ENCODE peak calls at places on chromosomes 3 and 15, in six cellular contexts. N, I, D, M, V and O are unnamed samples.
A peak's percentile ranks its signal among the peaks of the same experiment; 100 is the strongest.

GRCh38 chr3:196991581-196992460 is 23.2 kb upstream of the PIGZ start:
- DNase-seq in N (no peak), I (peak; percentile 40), D (no peak), M (peak; percentile 65), V (peak; percentile 70), O (no peak)

GRCh38 chr15:63597033-63597790 is at the start of gene FBXL22:
- DNase-seq in N (no peak), I (peak; percentile 90), D (peak; percentile 29), M (peak; percentile 64), V (no peak), O (no peak)

GRCh38 chr3:32963871-32964270 is 12.4 kb downstream of the CCR4 start:
- DNase-seq in N (no peak), I (no peak), D (no peak), M (no peak), V (no peak), O (no peak)

GRCh38 chr3:50554553-50554952 is 13.0 kb downstream of the C3orf18 start:
- DNase-seq in N (no peak), I (no peak), D (no peak), M (no peak), V (no peak), O (no peak)

GRCh38 chr3:67011414-67012131 is 13.5 kb downstream of the KBTBD8 start:
- DNase-seq in N (no peak), I (no peak), D (no peak), M (no peak), V (no peak), O (no peak)

GRCh38 chr3:123618768-123619484 is 34.1 kb upstream of the HACD2 start:
- DNase-seq in N (no peak), I (peak; percentile 89), D (peak; percentile 78), M (no peak), V (no peak), O (peak; percentile 60)

GRCh38 chr3:171160326-171160725 is 133.8 kb upstream of the SLC2A2 start:
- DNase-seq in N (no peak), I (no peak), D (no peak), M (no peak), V (no peak), O (no peak)

GRCh38 chr15:23081271-23081670 is 41.9 kb upstream of the TUBGCP5 start:
- DNase-seq in N (no peak), I (no peak), D (no peak), M (no peak), V (no peak), O (no peak)

GRCh38 chr3:173027429-173027828 is 113.6 kb downstream of the SPATA16 start:
- DNase-seq in N (no peak), I (no peak), D (no peak), M (no peak), V (no peak), O (no peak)

GRCh38 chr3:77247063-77247462 is 207.2 kb downstream of the ROBO2 start:
- DNase-seq in N (no peak), I (no peak), D (no peak), M (no peak), V (no peak), O (no peak)

GRCh38 chr3:135694142-135694541 is 271.4 kb upstream of the PPP2R3A start:
- DNase-seq in N (no peak), I (no peak), D (no peak), M (no peak), V (no peak), O (no peak)

GRCh38 chr3:9897408-9898372 is 5.0 kb upstream of the IL17RE start:
- DNase-seq in N (peak; percentile 79), I (no peak), D (no peak), M (no peak), V (peak; percentile 8), O (no peak)

GRCh38 chr3:72444642-72445223 is 403.5 kb downstream of the SHQ1 start:
- DNase-seq in N (no peak), I (no peak), D (no peak), M (no peak), V (no peak), O (no peak)

GRCh38 chr15:38888701-38889154 is 324.1 kb upstream of the RASGRP1 start:
- DNase-seq in N (no peak), I (no peak), D (no peak), M (no peak), V (no peak), O (no peak)

GRCh38 chr15:80822666-80823065 is 43.5 kb downstream of the CEMIP start:
- DNase-seq in N (no peak), I (no peak), D (no peak), M (no peak), V (no peak), O (no peak)

GRCh38 chr3:114834175-114834940 is 312.7 kb downstream of the ZBTB20 start:
- DNase-seq in N (no peak), I (no peak), D (no peak), M (no peak), V (no peak), O (no peak)

GRCh38 chr3:117788086-117788485 is 1078.5 kb downstream of the TUSC7 start:
- DNase-seq in N (no peak), I (no peak), D (no peak), M (no peak), V (no peak), O (peak; percentile 36)

GRCh38 chr3:10944866-10945265 is 47.7 kb upstream of the SLC6A1 start:
- DNase-seq in N (no peak), I (peak; percentile 45), D (no peak), M (no peak), V (peak; percentile 32), O (no peak)

GRCh38 chr3:31713820-31714511 is 181.2 kb downstream of the STT3B start:
- DNase-seq in N (no peak), I (no peak), D (no peak), M (no peak), V (no peak), O (no peak)

GRCh38 chr15:90880381-90881145 is 3.7 kb upstream of the FES start:
- DNase-seq in N (no peak), I (no peak), D (no peak), M (no peak), V (no peak), O (no peak)

GRCh38 chr3:129439381-129439816 is 349 bp downstream of the MBD4 start:
- DNase-seq in N (peak; percentile 42), I (peak; percentile 85), D (peak; percentile 55), M (no peak), V (peak; percentile 92), O (peak; percentile 32)

GRCh38 chr3:24196526-24196925 is 251.4 kb downstream of the NR1D2 start:
- DNase-seq in N (no peak), I (no peak), D (no peak), M (no peak), V (no peak), O (no peak)

GRCh38 chr3:156614642-156615511 is 59.5 kb upstream of the TIPARP start:
- DNase-seq in N (no peak), I (no peak), D (no peak), M (no peak), V (no peak), O (no peak)

GRCh38 chr15:47968593-47968992 is 152.2 kb upstream of the SLC24A5 start:
- DNase-seq in N (no peak), I (no peak), D (no peak), M (no peak), V (no peak), O (no peak)

GRCh38 chr3:73547427-73548036 is 77.2 kb downstream of the PDZRN3 start:
- DNase-seq in N (no peak), I (no peak), D (no peak), M (no peak), V (no peak), O (no peak)

DNA sequence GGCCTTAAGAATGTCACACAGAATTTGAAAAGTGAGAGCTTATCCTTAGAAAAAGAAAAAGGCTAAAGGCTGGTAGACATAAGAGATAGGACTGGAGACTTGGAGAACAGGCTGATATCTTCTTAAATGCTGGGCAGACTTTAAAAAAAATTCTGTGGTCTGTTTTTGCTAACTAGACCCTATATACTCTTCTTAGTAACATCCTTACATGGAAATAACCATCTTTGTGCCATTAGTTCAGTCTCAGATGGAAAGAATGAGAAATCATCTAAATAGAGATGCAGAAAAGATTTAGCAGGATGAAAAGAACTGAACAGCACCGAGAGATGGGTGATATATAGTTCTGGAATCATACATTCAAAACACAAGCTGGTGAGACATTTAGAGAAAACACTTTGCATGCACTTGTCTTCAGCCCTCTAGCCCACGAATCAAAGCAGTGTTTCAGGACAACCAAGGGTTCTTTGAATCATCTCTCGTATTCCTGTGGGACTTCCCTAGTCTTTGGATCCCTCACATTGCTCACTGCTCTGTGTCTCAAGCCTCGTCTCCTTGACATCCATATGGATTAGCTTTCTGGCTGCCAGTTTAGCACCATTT is 93.0 kb upstream of the LYSMD4 start:
- DNase-seq in N (no peak), I (no peak), D (no peak), M (no peak), V (no peak), O (no peak)
- H3K4me3 ChIP-seq in N (no peak overlapping the region), I (no peak overlapping the region), D (no peak overlapping the region), M (no peak overlapping the region), V (no peak overlapping the region), O (no peak overlapping the region)

GRCh38 chr3:56801597-56802410 is at the start of gene ARHGEF3:
- DNase-seq in N (peak; percentile 71), I (peak; percentile 90), D (peak; percentile 86), M (peak; percentile 98), V (peak; percentile 98), O (peak; percentile 72)
- TF ChIP-seq POLR2A in N (peak; percentile 58), I (peak; percentile 75), D (peak; percentile 90), M (no peak), V (peak; percentile 65), O (peak; percentile 78)

DNA sequence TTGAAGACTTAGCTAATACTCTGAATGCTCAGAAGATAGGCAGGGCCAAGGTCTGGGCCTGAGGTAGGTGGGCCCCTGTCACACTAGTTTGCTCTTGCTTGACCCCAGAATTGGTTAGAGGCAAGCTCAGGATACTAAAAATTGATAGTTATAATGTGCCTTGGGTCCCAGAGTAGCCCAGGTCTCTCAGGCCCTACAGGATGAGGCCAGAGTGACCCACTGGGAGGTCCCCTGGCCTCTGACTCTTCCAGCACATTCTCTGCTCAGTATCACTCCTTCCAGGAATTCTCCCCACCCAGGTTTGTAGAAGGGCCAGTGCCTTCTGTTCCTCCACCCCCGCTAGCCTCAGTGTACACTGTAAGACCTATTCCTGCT is 667 bp upstream of the KLHDC8B start:
- DNase-seq in N (no peak), I (no peak), D (no peak), M (no peak), V (no peak), O (no peak)
- H3K4me3 ChIP-seq in N (peak overlapping the region; percentile 66), I (peak overlapping the region; percentile 76), D (peak overlapping the region; percentile 72), M (peak overlapping the region; percentile 63), V (peak overlapping the region; percentile 39), O (peak overlapping the region; percentile 54)

DNA sequence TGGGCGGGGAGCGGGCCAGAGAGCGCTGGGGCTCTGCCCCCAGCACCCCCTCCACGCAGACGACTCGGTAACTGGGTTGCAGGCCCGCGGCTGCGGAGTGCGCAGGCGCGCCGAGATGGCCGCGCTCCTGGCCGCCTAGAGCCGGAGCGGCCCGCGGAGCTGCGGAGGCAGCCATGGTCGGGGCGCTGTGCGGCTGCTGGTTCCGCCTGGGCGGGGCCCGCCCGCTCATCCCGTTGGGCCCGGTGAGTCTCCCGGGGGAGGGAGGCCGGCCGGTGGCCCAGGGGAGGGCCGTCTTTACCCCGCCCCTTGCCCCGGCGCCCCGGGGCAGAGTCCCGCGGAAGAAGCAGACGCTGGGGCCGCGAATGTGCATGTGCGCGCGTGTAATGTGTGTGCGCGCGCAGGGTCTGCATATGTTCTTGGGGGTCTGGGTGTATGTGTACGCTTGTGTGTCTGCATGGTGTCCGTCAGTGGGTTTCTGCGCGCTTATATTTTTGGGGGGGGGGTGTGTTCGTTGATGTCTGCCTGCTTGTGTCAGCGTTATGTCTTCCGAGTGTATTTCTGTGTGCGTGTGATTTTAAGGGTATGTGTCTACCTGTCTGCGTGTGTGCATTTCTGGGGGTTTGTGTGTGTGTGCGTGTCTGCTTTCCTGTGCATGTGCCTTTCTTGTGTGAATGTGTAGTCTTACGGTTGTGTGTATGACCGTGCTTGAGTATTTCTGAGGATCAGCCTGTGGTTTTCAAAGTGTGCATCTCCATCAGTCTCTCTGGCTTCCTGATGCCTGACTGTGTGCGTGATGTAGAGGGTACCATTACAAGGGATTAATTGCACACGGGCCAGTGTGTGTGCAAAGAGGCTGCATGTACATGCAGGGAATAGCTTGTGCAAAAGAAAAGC is at the start of gene ABHD14A:
- DNase-seq in N (peak; percentile 68), I (peak; percentile 91), D (peak; percentile 77), M (peak; percentile 96), V (peak; percentile 94), O (no peak)
- TF ChIP-seq POLR2A in N (peak; percentile 86), I (no peak), D (peak; percentile 25), M (no peak), V (no peak), O (peak; percentile 57)